ENCODE peak calls at places on chromosome 6, in seven cellular contexts. D is spleen, X is body of pancreas, J is adrenal gland, G is stomach, I is A549, T is heart left ventricle. L is an unnamed sample. For H3K4me1, the result is how much of the 10 kb centered on the place peaks cover.

GRCh38 chr6:14286144-14286543 is 168.6 kb downstream of the CD83 start:
- DNase-seq in D (no peak), G (no peak), X (no peak), T (no peak), I (peak), J (peak), L (no peak)

GRCh38 chr6:5302995-5303622 is 41.8 kb downstream of the FARS2 start:
- DNase-seq in T (peak), J (peak), D (peak), I (peak), X (peak), G (peak), L (peak)

GRCh38 chr6:169253745-169254238 is at the start of gene THBS2:
- DNase-seq in X (peak), J (no peak), G (no peak), D (no peak), I (no peak), T (peak), L (no peak)

GRCh38 chr6:46221221-46221793 is 50.5 kb upstream of the ENPP5 start:
- DNase-seq in I (peak), G (no peak), X (peak), T (no peak), D (no peak), J (no peak), L (no peak)

GRCh38 chr6:37204014-37204751 is 34.2 kb downstream of the PIM1 start:
- DNase-seq in J (peak), I (peak), G (peak), D (no peak), T (no peak), X (peak), L (no peak)

GRCh38 chr6:15443119-15443518 is 197.2 kb downstream of the JARID2 start:
- DNase-seq in G (no peak), D (no peak), T (no peak), J (no peak), X (no peak), I (peak), L (no peak)

GRCh38 chr6:10149603-10150002 is 265.3 kb downstream of the TFAP2A start:
- DNase-seq in G (no peak), D (no peak), T (no peak), J (no peak), X (no peak), I (no peak), L (no peak)

GRCh38 chr6:5051394-5051793 is 33.7 kb upstream of the PPP1R3G start:
- DNase-seq in I (no peak), J (no peak), T (no peak), G (no peak), D (no peak), X (no peak), L (no peak)

GRCh38 chr6:107800564-107801164 is 23.4 kb downstream of the SCML4 start:
- DNase-seq in G (no peak), T (no peak), I (no peak), X (peak), J (no peak), D (no peak), L (no peak)

GRCh38 chr6:12890171-12890790 is 173.7 kb downstream of the PHACTR1 start:
- DNase-seq in G (no peak), I (peak), X (no peak), T (no peak), D (no peak), J (no peak), L (peak)

GRCh38 chr6:101761124-101761601 is 367.7 kb downstream of the GRIK2 start:
- DNase-seq in T (no peak), I (peak), X (peak), D (no peak), J (peak), G (no peak), L (no peak)

GRCh38 chr6:4707011-4707410 is 69.2 kb upstream of the CDYL start:
- DNase-seq in T (no peak), X (no peak), J (no peak), D (no peak), I (no peak), G (no peak), L (no peak)

GRCh38 chr6:44096615-44097014 is 30.6 kb downstream of the MRPL14 start:
- DNase-seq in X (peak), D (peak), T (peak), I (peak), J (peak), G (peak), L (peak)

GRCh38 chr6:160462551-160463109 is 114.5 kb downstream of the SLC22A3 start:
- DNase-seq in X (peak), I (no peak), T (no peak), J (no peak), D (no peak), G (no peak), L (no peak)

GRCh38 chr6:68572975-68573374 is 62.1 kb upstream of the ADGRB3 start:
- DNase-seq in D (no peak), T (no peak), J (no peak), G (no peak), X (no peak), I (no peak), L (no peak)

GRCh38 chr6:56250266-56250665 is 2.9 kb upstream of the COL21A1 start:
- DNase-seq in G (no peak), D (no peak), J (no peak), T (no peak), X (peak), I (no peak), L (no peak)

GRCh38 chr6:119348308-119349040 is 1.1 kb downstream of the MAN1A1 start:
- DNase-seq in D (peak), X (peak), I (no peak), J (peak), G (peak), T (peak), L (peak)

GRCh38 chr6:85394853-85395538 is 54.9 kb upstream of the NT5E start:
- DNase-seq in J (no peak), I (no peak), T (no peak), D (no peak), X (no peak), G (no peak), L (no peak)

GRCh38 chr6:167532410-167533294 is 207.8 kb downstream of the TTLL2 start:
- DNase-seq in J (no peak), G (no peak), X (no peak), I (no peak), T (no peak), D (no peak), L (no peak)

GRCh38 chr6:26349964-26350857 is 14.8 kb upstream of the BTN3A2 start:
- DNase-seq in J (peak), I (no peak), X (no peak), G (no peak), D (no peak), T (no peak), L (peak)

GRCh38 chr6:2578729-2579128 is 172.0 kb downstream of the MYLK4 start:
- DNase-seq in J (no peak), T (no peak), D (no peak), I (no peak), G (no peak), X (no peak), L (no peak)

GRCh38 chr6:13526718-13527668 is 39.6 kb upstream of the GFOD1 start:
- DNase-seq in X (peak), D (peak), I (no peak), J (peak), G (no peak), T (peak), L (no peak)

GRCh38 chr6:151247510-151247909 is 7.7 kb downstream of the AKAP12 start:
- DNase-seq in X (no peak), J (no peak), D (no peak), I (no peak), G (no peak), T (no peak), L (no peak)

GRCh38 chr6:129134535-129134934 is 251.6 kb downstream of the LAMA2 start:
- DNase-seq in X (no peak), T (peak), D (no peak), J (no peak), G (no peak), I (no peak), L (peak)

GRCh38 chr6:135572051-135572450 is 74.5 kb upstream of the AHI1 start:
- DNase-seq in T (no peak), J (no peak), X (no peak), I (no peak), D (no peak), G (no peak), L (no peak)

GRCh38 chr6:54109611-54110010 is 1.6 kb upstream of the MLIP start:
- DNase-seq in D (no peak), I (no peak), X (no peak), G (no peak), T (no peak), J (no peak), L (no peak)

GRCh38 chr6:4398806-4399205 is 263.4 kb upstream of the ECI2 start:
- DNase-seq in J (no peak), G (no peak), T (no peak), X (no peak), D (no peak), I (no peak), L (no peak)

DNA sequence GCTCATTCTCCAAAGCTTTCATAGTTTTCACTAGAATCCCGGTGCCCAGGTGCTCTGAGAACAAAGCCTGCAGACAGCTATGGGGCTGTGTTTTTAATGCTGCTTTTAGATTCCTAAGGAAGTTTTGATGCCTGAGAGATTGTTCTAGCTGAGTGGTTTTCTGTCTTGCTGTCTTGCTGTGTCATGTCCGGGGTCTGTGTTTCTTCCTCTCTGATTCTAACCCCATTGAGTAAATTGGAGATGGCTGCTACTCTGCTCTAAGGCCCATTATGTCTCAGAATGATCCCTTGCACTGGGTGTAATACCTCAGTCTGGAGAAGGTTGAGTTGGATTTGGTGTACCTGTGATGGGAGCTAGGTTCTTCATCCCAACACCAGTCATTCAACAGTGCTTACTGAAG is 63.4 kb downstream of the ARID1B start:
- DNase-seq in I (no peak), T (no peak), D (no peak), J (no peak), X (no peak), G (no peak), L (no peak)
- H3K4me1 ChIP-seq in I (under half), T (under half), D (half or more), J (under half), X (under half), G (half or more), L (under half)

GRCh38 chr6:11205721-11206120 is 26.7 kb downstream of the NEDD9 start:
- DNase-seq in D (no peak), J (no peak), G (no peak), X (no peak), I (no peak), T (no peak), L (no peak)

GRCh38 chr6:11206576-11206975 is 25.9 kb downstream of the NEDD9 start:
- DNase-seq in X (no peak), J (no peak), T (no peak), I (no peak), G (no peak), D (no peak), L (no peak)

GRCh38 chr6:11202513-11203305 is 29.8 kb downstream of the NEDD9 start:
- DNase-seq in I (no peak), G (no peak), J (no peak), D (no peak), T (no peak), X (peak), L (no peak)

GRCh38 chr6:11203306-11204009 is 29.0 kb downstream of the NEDD9 start:
- DNase-seq in T (no peak), X (no peak), I (no peak), J (no peak), G (no peak), D (no peak), L (no peak)

GRCh38 chr6:11204987-11205386 is 27.5 kb downstream of the NEDD9 start:
- DNase-seq in T (no peak), G (no peak), D (no peak), J (no peak), X (no peak), I (no peak), L (no peak)
- TF ChIP-seq CTCF in T (no peak), G (no peak), D (no peak), J (no peak), X (no peak), I (no peak), L (no peak)

DNA sequence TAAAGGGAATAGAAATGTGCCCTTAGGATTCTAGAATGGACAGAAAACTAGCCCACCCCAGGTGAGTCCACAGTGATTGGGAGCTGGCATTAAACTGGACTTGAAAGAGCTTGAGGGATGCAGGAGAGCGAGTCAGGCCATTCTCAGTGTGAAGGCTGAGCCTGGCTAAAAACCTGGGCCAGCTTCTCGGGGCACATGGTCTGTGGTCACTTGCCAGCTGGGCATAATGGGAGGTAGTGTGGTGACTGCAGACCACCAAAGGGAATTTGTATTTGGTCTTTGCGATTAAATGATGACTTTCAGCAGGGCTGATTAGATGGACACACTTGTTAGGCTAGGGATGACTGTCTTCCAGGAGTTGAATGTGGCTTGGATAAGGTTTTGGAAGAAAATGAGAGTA is 71.3 kb downstream of the TULP4 start:
- DNase-seq in I (no peak), T (no peak), X (no peak), J (no peak), G (no peak), D (no peak), L (no peak)
- TF ChIP-seq POLR2A in I (no peak), T (no peak), X (no peak), J (no peak), G (no peak), D (no peak), L (no peak)

DNA sequence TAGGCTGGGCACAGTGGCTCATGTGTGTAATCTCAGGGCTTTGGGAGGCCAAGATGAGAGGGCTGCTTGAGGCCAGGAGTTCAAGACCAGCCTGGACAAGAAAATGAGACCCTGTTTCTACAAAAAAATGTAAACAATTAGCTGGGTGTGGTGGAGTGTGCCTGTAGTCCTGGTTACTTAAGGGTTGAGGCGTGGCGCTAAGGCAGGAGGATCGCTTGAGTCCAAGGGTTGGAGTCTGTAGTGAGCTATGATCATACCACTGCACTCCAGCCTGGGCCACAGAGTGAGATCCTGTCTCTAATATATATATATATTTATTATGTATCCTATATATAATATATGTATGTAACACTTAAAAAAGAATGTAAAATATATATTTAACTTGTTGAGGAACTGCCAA is 7.9 kb upstream of the ABRACL start:
- DNase-seq in T (no peak), G (no peak), I (peak), J (no peak), X (no peak), D (no peak), L (no peak)
- H3K4me1 ChIP-seq in T (under half), G (under half), I (under half), J (under half), X (under half), D (under half), L (under half)

GRCh38 chr6:114169763-114170162 is 173.1 kb downstream of the HS3ST5 start:
- DNase-seq in G (no peak), X (no peak), T (no peak), I (no peak), J (no peak), D (no peak), L (no peak)

GRCh38 chr6:114171473-114171872 is 171.3 kb downstream of the HS3ST5 start:
- DNase-seq in D (no peak), I (no peak), T (no peak), G (no peak), X (no peak), J (no peak), L (no peak)

GRCh38 chr6:114170958-114171387 is 171.8 kb downstream of the HS3ST5 start:
- DNase-seq in D (no peak), G (no peak), J (no peak), X (no peak), I (no peak), T (no peak), L (no peak)

GRCh38 chr6:114170372-114170771 is 172.5 kb downstream of the HS3ST5 start:
- DNase-seq in X (no peak), J (no peak), T (no peak), G (no peak), D (no peak), I (no peak), L (no peak)

DNA sequence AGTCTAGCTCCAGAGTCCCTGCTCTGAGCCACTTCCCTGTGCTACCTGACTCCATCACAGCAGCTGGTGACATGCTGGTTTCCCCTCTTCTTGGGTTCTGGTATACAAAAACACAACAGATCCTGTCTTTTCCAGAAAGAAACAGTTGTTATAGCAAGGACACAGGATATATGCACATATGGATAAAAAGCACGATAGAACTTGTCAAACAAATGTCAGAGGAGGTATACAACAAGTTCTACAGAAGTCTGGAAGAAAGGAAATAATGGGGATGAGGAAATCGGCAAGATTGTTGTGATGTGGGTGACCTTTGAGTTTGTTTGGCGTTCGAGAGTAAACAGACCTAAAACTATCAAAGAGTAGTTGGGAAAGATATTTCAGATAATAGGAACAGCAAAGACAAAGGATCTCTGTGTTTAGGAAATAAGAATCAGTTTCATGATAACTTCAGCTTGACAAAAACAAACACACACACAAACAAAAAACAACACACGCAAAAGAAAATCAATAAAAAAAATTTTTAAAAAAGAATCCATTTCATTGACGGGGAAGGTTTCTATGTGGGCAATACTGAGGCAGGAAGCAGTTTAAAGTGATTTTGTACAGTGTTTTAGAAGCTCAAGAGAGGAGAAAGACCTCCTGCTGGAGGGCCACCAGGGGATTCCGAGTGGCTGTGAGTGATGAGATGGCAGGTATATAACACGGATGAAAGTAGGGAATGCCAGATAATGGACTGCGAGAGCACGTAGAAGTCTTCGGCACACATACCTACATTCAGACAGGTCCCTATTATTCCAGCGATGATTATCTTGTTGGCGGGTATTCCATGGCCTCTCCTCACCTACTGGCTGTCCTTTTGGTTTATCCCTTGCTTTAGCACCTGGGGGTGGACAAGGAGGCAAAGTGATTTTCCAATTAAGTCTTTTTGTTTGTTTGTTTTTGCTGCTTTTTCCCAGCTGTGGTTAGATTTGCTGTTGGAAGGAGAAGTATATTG is 174.9 kb downstream of the HS3ST5 start:
- DNase-seq in D (no peak), J (no peak), G (no peak), X (no peak), T (no peak), I (no peak), L (no peak)
- TF ChIP-seq CTCF in D (no peak), J (no peak), G (no peak), X (no peak), T (no peak), I (no peak), L (no peak)

GRCh38 chr6:41705329-41705995 is 29.9 kb downstream of the TFEB start:
- DNase-seq in I (no peak), G (no peak), X (no peak), D (peak), T (no peak), J (no peak), L (no peak)

GRCh38 chr6:41702771-41703494 is 32.5 kb downstream of the TFEB start:
- DNase-seq in J (no peak), D (peak), T (no peak), I (no peak), G (no peak), X (no peak), L (no peak)

GRCh38 chr6:41704028-41704427 is 31.4 kb downstream of the TFEB start:
- DNase-seq in D (peak), G (no peak), X (no peak), I (no peak), T (no peak), J (no peak), L (no peak)

GRCh38 chr6:41705996-41706835 is 29.2 kb downstream of the TFEB start:
- DNase-seq in T (peak), J (peak), X (peak), I (peak), D (peak), G (peak), L (peak)

GRCh38 chr6:41704656-41705328 is 30.6 kb downstream of the TFEB start:
- DNase-seq in T (no peak), D (peak), G (peak), I (no peak), J (no peak), X (no peak), L (no peak)
- TF ChIP-seq POLR2A in T (no peak), D (no peak), G (no peak), I (no peak), J (no peak), X (no peak), L (no peak)

GRCh38 chr6:116389357-116389756 is 18.6 kb downstream of the DSE start:
- DNase-seq in X (no peak), I (no peak), D (no peak), G (no peak), T (no peak), J (no peak), L (no peak)
- H3K4me1 ChIP-seq in X (under half), I (under half), D (half or more), G (under half), T (under half), J (under half), L (under half)

GRCh38 chr6:21436625-21437024 is 156.9 kb upstream of the SOX4 start:
- DNase-seq in X (no peak), G (no peak), D (no peak), T (peak), I (no peak), J (no peak), L (no peak)
- TF ChIP-seq CTCF in X (no peak), G (no peak), D (no peak), T (no peak), I (no peak), J (no peak), L (no peak)

GRCh38 chr6:32529697-32530429 is at the start of gene HLA-DRB5:
- DNase-seq in J (peak), D (peak), I (no peak), G (peak), T (no peak), X (peak), L (peak)
- TF ChIP-seq POLR2A in J (no peak), D (no peak), I (no peak), G (no peak), T (no peak), X (no peak), L (no peak)